ENCODE peak calls at places on chromosomes 11 and 22, in nine cellular contexts. One of them, this sample, is unnamed.

GRCh38 chr22:30402036-30402759 is 5.4 kb downstream of the SEC14L2 start:
- DNase-seq in heart left ventricle: no peak
- DNase-seq in cardiac fibroblast: no peak
- DNase-seq in choroid plexus epithelial cell: peak; percentile 51
- DNase-seq in HCT116: no peak
- DNase-seq in sigmoid colon: no peak
- DNase-seq in adipocyte: no peak
- DNase-seq in GM12865: no peak
- DNase-seq in astrocyte of the spinal cord: no peak
- DNase-seq in this sample: no peak

GRCh38 chr11:69044111-69045013 is 4.4 kb upstream of the TPCN2 start:
- DNase-seq in choroid plexus epithelial cell: peak; percentile 83
- DNase-seq in GM12865: peak; percentile 29
- DNase-seq in cardiac fibroblast: peak; percentile 69
- DNase-seq in HCT116: peak; percentile 68
- DNase-seq in heart left ventricle: peak; percentile 87
- DNase-seq in astrocyte of the spinal cord: peak; percentile 77
- DNase-seq in sigmoid colon: peak; percentile 92
- DNase-seq in adipocyte: peak; percentile 90
- DNase-seq in this sample: no peak

GRCh38 chr11:12069053-12069676 is 41.2 kb upstream of the MICAL2 start:
- DNase-seq in sigmoid colon: peak; percentile 56
- DNase-seq in adipocyte: no peak
- DNase-seq in choroid plexus epithelial cell: no peak
- DNase-seq in heart left ventricle: no peak
- DNase-seq in cardiac fibroblast: no peak
- DNase-seq in GM12865: no peak
- DNase-seq in HCT116: no peak
- DNase-seq in astrocyte of the spinal cord: no peak
- DNase-seq in this sample: no peak

GRCh38 chr11:8373519-8374432 is 110.1 kb upstream of the LMO1 start:
- DNase-seq in GM12865: no peak
- DNase-seq in choroid plexus epithelial cell: no peak
- DNase-seq in sigmoid colon: peak; percentile 24
- DNase-seq in cardiac fibroblast: no peak
- DNase-seq in adipocyte: no peak
- DNase-seq in astrocyte of the spinal cord: no peak
- DNase-seq in HCT116: no peak
- DNase-seq in heart left ventricle: no peak
- DNase-seq in this sample: no peak

GRCh38 chr11:17605736-17606135 is 58.7 kb downstream of the OTOG start:
- DNase-seq in choroid plexus epithelial cell: no peak
- DNase-seq in adipocyte: no peak
- DNase-seq in astrocyte of the spinal cord: no peak
- DNase-seq in heart left ventricle: no peak
- DNase-seq in GM12865: no peak
- DNase-seq in HCT116: no peak
- DNase-seq in cardiac fibroblast: no peak
- DNase-seq in sigmoid colon: no peak
- DNase-seq in this sample: no peak

GRCh38 chr11:128848815-128849455 is 18.2 kb downstream of the KCNJ1 start:
- DNase-seq in adipocyte: peak; percentile 15
- DNase-seq in GM12865: peak; percentile 71
- DNase-seq in heart left ventricle: peak; percentile 52
- DNase-seq in astrocyte of the spinal cord: peak; percentile 22
- DNase-seq in sigmoid colon: no peak
- DNase-seq in cardiac fibroblast: peak; percentile 50
- DNase-seq in HCT116: peak; percentile 49
- DNase-seq in choroid plexus epithelial cell: peak; percentile 59
- DNase-seq in this sample: no peak

GRCh38 chr11:95242202-95242989 is 11.4 kb upstream of the SESN3 start:
- DNase-seq in astrocyte of the spinal cord: no peak
- DNase-seq in choroid plexus epithelial cell: no peak
- DNase-seq in adipocyte: no peak
- DNase-seq in sigmoid colon: no peak
- DNase-seq in GM12865: peak; percentile 11
- DNase-seq in heart left ventricle: no peak
- DNase-seq in HCT116: no peak
- DNase-seq in cardiac fibroblast: no peak
- DNase-seq in this sample: no peak

GRCh38 chr11:70483077-70483861 is 84.9 kb downstream of the CTTN start:
- DNase-seq in sigmoid colon: no peak
- DNase-seq in choroid plexus epithelial cell: peak; percentile 71
- DNase-seq in adipocyte: no peak
- DNase-seq in cardiac fibroblast: peak; percentile 65
- DNase-seq in HCT116: peak; percentile 60
- DNase-seq in astrocyte of the spinal cord: peak; percentile 75
- DNase-seq in GM12865: peak; percentile 63
- DNase-seq in heart left ventricle: peak; percentile 54
- DNase-seq in this sample: no peak

GRCh38 chr11:74720596-74721478 is 10.4 kb downstream of the CHRDL2 start:
- DNase-seq in GM12865: no peak
- DNase-seq in adipocyte: peak; percentile 27
- DNase-seq in astrocyte of the spinal cord: no peak
- DNase-seq in heart left ventricle: peak; percentile 82
- DNase-seq in HCT116: no peak
- DNase-seq in cardiac fibroblast: peak; percentile 29
- DNase-seq in sigmoid colon: peak; percentile 97
- DNase-seq in choroid plexus epithelial cell: peak; percentile 30
- DNase-seq in this sample: no peak

DNA sequence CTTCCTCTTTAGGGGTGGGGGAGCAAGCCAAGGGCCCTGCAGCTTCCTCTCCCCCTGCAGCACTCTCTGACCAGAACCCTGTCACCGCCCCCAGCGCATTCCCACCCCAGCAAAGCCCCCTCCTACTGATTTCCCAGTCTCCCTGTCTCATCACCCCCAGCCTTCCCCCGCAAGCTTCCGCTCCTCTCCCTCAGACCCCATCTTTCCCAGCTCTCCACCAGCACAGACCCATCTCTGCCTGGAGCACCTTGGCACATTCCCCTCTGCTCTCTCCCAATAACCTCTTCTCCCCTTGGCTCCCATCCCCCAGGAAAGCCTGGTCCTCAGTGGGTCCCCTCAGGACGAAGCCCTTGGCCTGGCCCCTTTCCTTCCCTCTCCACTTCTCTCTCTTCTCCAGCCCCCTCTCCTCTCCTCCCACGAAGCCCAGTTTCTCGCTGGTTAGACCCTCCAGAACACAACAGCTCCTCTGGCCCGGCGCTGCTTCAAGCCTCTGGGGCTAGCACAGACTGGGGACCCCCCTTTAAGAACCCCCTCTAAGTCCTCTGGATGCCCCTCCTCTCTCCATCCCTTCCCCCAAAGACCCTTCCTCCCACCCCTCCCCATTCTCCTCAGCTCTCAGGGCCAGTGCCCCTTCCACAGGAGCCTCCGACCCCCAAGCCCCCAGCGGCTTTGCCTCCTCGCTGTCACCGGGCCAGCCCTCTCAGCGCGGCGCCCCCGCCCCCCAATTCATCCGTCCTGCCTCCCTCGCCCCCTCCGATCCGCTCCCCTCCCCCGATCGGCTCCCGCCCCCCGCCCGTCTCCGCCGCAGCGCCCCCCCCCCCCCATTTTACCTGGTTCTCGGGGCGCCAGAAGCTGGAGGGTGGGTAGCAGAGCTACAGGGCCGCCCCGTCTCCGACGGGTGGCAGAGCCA is 601 bp downstream of the NRXN2 start:
- DNase-seq in cardiac fibroblast: no peak
- DNase-seq in heart left ventricle: no peak
- DNase-seq in astrocyte of the spinal cord: no peak
- DNase-seq in GM12865: no peak
- DNase-seq in adipocyte: no peak
- DNase-seq in sigmoid colon: no peak
- DNase-seq in choroid plexus epithelial cell: no peak
- DNase-seq in HCT116: no peak
- DNase-seq in this sample: no peak
- H3K4me3 ChIP-seq in cardiac fibroblast: no peak overlapping the region
- H3K4me3 ChIP-seq in heart left ventricle: no peak overlapping the region
- H3K4me3 ChIP-seq in astrocyte of the spinal cord: no peak overlapping the region
- H3K4me3 ChIP-seq in GM12865: no peak overlapping the region
- H3K4me3 ChIP-seq in adipocyte: no peak overlapping the region
- H3K4me3 ChIP-seq in sigmoid colon: no peak overlapping the region
- H3K4me3 ChIP-seq in choroid plexus epithelial cell: no peak overlapping the region
- H3K4me3 ChIP-seq in HCT116: no peak overlapping the region
- H3K4me3 ChIP-seq in this sample: no peak overlapping the region

DNA sequence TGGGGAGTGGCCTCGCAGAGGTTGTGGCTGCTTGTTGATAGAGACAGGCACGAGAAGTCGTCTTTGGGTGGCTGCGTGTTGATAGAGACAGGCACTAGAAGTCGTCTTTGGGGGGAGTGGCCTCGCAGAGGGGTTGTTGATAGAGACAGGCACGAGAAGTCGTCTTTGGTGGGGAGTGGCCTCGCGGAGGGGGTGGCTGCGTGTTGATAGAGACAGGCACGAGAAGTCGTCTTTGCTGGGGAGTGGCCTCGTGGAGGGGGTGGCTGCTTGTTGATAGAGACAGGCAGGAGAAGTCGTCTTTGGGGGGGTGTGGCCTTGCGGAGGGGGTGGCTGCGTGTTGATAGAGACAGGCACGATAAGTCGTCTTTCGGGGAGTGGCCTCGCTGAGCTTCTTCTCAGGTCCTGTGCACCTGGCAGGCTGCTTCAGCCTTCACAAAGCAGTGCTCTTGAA is 328.8 kb downstream of the TBC1D22A start:
- DNase-seq in HCT116: no peak
- DNase-seq in GM12865: no peak
- DNase-seq in adipocyte: peak; percentile 24
- DNase-seq in heart left ventricle: no peak
- DNase-seq in cardiac fibroblast: no peak
- DNase-seq in choroid plexus epithelial cell: peak; percentile 24
- DNase-seq in astrocyte of the spinal cord: no peak
- DNase-seq in sigmoid colon: no peak
- DNase-seq in this sample: no peak
- H3K4me3 ChIP-seq in HCT116: no peak overlapping the region
- H3K4me3 ChIP-seq in GM12865: no peak overlapping the region
- H3K4me3 ChIP-seq in adipocyte: peak overlapping the region; percentile 83
- H3K4me3 ChIP-seq in heart left ventricle: peak overlapping the region; percentile 19
- H3K4me3 ChIP-seq in cardiac fibroblast: peak overlapping the region; percentile 40
- H3K4me3 ChIP-seq in choroid plexus epithelial cell: peak overlapping the region; percentile 55
- H3K4me3 ChIP-seq in astrocyte of the spinal cord: peak overlapping the region; percentile 42
- H3K4me3 ChIP-seq in sigmoid colon: peak overlapping the region; percentile 49
- H3K4me3 ChIP-seq in this sample: no peak overlapping the region

DNA sequence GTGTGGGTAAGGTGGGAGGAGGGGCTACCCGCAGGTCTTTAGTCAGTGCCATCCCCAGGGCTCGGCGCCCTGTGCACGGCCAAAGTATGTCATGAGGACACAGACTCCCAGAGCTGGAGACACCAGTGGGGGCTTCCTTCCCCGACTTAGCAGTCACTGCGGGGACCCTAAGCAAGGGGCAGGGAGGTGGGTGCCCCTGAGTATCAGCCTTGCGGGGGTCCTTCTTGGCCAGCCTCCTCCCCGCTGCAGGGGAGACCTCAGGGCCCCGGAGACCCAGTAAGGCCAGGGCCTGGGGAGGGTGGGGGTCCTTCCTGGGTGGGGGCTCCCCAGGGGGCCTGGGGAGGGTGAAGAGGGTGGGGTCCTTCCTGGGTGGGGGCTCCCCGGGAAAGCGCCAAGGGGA is 673.8 kb downstream of the BRD1 start:
- DNase-seq in astrocyte of the spinal cord: no peak
- DNase-seq in GM12865: no peak
- DNase-seq in adipocyte: no peak
- DNase-seq in heart left ventricle: no peak
- DNase-seq in choroid plexus epithelial cell: no peak
- DNase-seq in sigmoid colon: no peak
- DNase-seq in cardiac fibroblast: no peak
- DNase-seq in HCT116: no peak
- DNase-seq in this sample: no peak
- H3K4me3 ChIP-seq in astrocyte of the spinal cord: no peak overlapping the region
- H3K4me3 ChIP-seq in GM12865: no peak overlapping the region
- H3K4me3 ChIP-seq in adipocyte: no peak overlapping the region
- H3K4me3 ChIP-seq in heart left ventricle: no peak overlapping the region
- H3K4me3 ChIP-seq in choroid plexus epithelial cell: no peak overlapping the region
- H3K4me3 ChIP-seq in sigmoid colon: no peak overlapping the region
- H3K4me3 ChIP-seq in cardiac fibroblast: no peak overlapping the region
- H3K4me3 ChIP-seq in HCT116: no peak overlapping the region
- H3K4me3 ChIP-seq in this sample: no peak overlapping the region

GRCh38 chr11:45872513-45873356 is 12.7 kb upstream of the MAPK8IP1 start:
- DNase-seq in HCT116: peak; percentile 41
- DNase-seq in adipocyte: peak; percentile 79
- DNase-seq in cardiac fibroblast: peak; percentile 84
- DNase-seq in GM12865: peak; percentile 47
- DNase-seq in sigmoid colon: no peak
- DNase-seq in choroid plexus epithelial cell: peak; percentile 89
- DNase-seq in heart left ventricle: peak; percentile 57
- DNase-seq in astrocyte of the spinal cord: peak; percentile 89
- DNase-seq in this sample: peak; percentile 4

GRCh38 chr11:45879803-45880685 is 5.4 kb upstream of the MAPK8IP1 start:
- DNase-seq in astrocyte of the spinal cord: no peak
- DNase-seq in heart left ventricle: no peak
- DNase-seq in GM12865: no peak
- DNase-seq in HCT116: no peak
- DNase-seq in choroid plexus epithelial cell: no peak
- DNase-seq in cardiac fibroblast: peak; percentile 15
- DNase-seq in adipocyte: no peak
- DNase-seq in sigmoid colon: no peak
- DNase-seq in this sample: no peak

GRCh38 chr11:45877221-45877620 is 8.2 kb upstream of the MAPK8IP1 start:
- DNase-seq in HCT116: no peak
- DNase-seq in cardiac fibroblast: no peak
- DNase-seq in astrocyte of the spinal cord: no peak
- DNase-seq in GM12865: no peak
- DNase-seq in choroid plexus epithelial cell: no peak
- DNase-seq in adipocyte: no peak
- DNase-seq in sigmoid colon: no peak
- DNase-seq in heart left ventricle: no peak
- DNase-seq in this sample: no peak

GRCh38 chr11:45877845-45878244 is 7.6 kb upstream of the MAPK8IP1 start:
- DNase-seq in GM12865: no peak
- DNase-seq in heart left ventricle: no peak
- DNase-seq in choroid plexus epithelial cell: no peak
- DNase-seq in astrocyte of the spinal cord: no peak
- DNase-seq in adipocyte: no peak
- DNase-seq in HCT116: no peak
- DNase-seq in sigmoid colon: no peak
- DNase-seq in cardiac fibroblast: no peak
- DNase-seq in this sample: no peak

DNA sequence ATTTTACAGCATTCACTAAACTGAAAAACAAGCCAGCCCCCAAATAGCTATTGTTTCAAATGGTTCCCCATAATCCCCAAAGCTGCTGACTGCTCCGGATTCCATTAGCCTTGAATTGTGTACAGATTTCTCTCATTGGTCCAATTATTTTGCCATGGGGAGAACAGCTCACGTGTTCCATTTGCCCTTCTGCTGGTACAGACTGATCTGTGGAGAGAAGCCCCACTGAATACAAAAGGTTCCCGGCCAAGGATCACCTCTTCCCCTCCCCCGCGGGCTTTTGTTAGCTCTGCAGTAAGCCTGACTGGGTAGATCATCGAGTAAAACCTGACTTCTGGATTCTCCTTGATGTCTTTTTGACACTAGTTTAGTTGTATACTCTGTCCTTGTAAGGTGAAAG is 9.1 kb upstream of the MAPK8IP1 start:
- DNase-seq in adipocyte: no peak
- DNase-seq in HCT116: no peak
- DNase-seq in choroid plexus epithelial cell: no peak
- DNase-seq in sigmoid colon: no peak
- DNase-seq in GM12865: no peak
- DNase-seq in heart left ventricle: no peak
- DNase-seq in astrocyte of the spinal cord: no peak
- DNase-seq in cardiac fibroblast: no peak
- DNase-seq in this sample: no peak
- H3K4me3 ChIP-seq in adipocyte: no peak overlapping the region
- H3K4me3 ChIP-seq in HCT116: no peak overlapping the region
- H3K4me3 ChIP-seq in choroid plexus epithelial cell: no peak overlapping the region
- H3K4me3 ChIP-seq in sigmoid colon: no peak overlapping the region
- H3K4me3 ChIP-seq in GM12865: no peak overlapping the region
- H3K4me3 ChIP-seq in heart left ventricle: no peak overlapping the region
- H3K4me3 ChIP-seq in astrocyte of the spinal cord: no peak overlapping the region
- H3K4me3 ChIP-seq in cardiac fibroblast: no peak overlapping the region
- H3K4me3 ChIP-seq in this sample: no peak overlapping the region

GRCh38 chr11:131823772-131824171 is 453.4 kb downstream of the NTM start:
- DNase-seq in heart left ventricle: no peak
- DNase-seq in choroid plexus epithelial cell: no peak
- DNase-seq in GM12865: no peak
- DNase-seq in astrocyte of the spinal cord: no peak
- DNase-seq in sigmoid colon: no peak
- DNase-seq in cardiac fibroblast: peak; percentile 5
- DNase-seq in HCT116: no peak
- DNase-seq in adipocyte: peak; percentile 70
- DNase-seq in this sample: no peak
- H3K4me3 ChIP-seq in heart left ventricle: no peak overlapping the region
- H3K4me3 ChIP-seq in choroid plexus epithelial cell: no peak overlapping the region
- H3K4me3 ChIP-seq in GM12865: no peak overlapping the region
- H3K4me3 ChIP-seq in astrocyte of the spinal cord: no peak overlapping the region
- H3K4me3 ChIP-seq in sigmoid colon: no peak overlapping the region
- H3K4me3 ChIP-seq in cardiac fibroblast: no peak overlapping the region
- H3K4me3 ChIP-seq in HCT116: no peak overlapping the region
- H3K4me3 ChIP-seq in adipocyte: no peak overlapping the region
- H3K4me3 ChIP-seq in this sample: no peak overlapping the region

This sample was measured in Jurkat, Clone E6-1.